ENCODE peak calls at places on chromosomes 16 and 17, in seven cellular contexts. One of them, this sample, is unnamed.

GRCh38 chr16:58492066-58492465 is 7.9 kb upstream of the NDRG4 start:
- DNase-seq in progenitor cell of endocrine pancreas: no peak
- DNase-seq in fibroblast of the conjunctiva: no peak
- DNase-seq in NCI-H1436: peak
- DNase-seq in amygdala: no peak
- DNase-seq in activated B cell treated with CpG ODN at 0.5 μM for 24 hours: no peak
- DNase-seq in uterus: no peak
- DNase-seq in this sample: no peak

GRCh38 chr17:969767-970387 is 9.7 kb downstream of the NXN start:
- DNase-seq in uterus: peak
- DNase-seq in amygdala: no peak
- DNase-seq in fibroblast of the conjunctiva: no peak
- DNase-seq in NCI-H1436: peak
- DNase-seq in activated B cell treated with CpG ODN at 0.5 μM for 24 hours: no peak
- DNase-seq in progenitor cell of endocrine pancreas: no peak
- DNase-seq in this sample: no peak

GRCh38 chr17:379531-380200 is 27.1 kb upstream of the RPH3AL start:
- DNase-seq in progenitor cell of endocrine pancreas: no peak
- DNase-seq in activated B cell treated with CpG ODN at 0.5 μM for 24 hours: no peak
- DNase-seq in NCI-H1436: peak
- DNase-seq in uterus: no peak
- DNase-seq in amygdala: no peak
- DNase-seq in fibroblast of the conjunctiva: no peak
- DNase-seq in this sample: no peak

GRCh38 chr16:48850097-48850496 is 240.1 kb upstream of the N4BP1 start:
- DNase-seq in amygdala: no peak
- DNase-seq in progenitor cell of endocrine pancreas: no peak
- DNase-seq in NCI-H1436: no peak
- DNase-seq in activated B cell treated with CpG ODN at 0.5 μM for 24 hours: no peak
- DNase-seq in fibroblast of the conjunctiva: no peak
- DNase-seq in uterus: no peak
- DNase-seq in this sample: no peak

GRCh38 chr17:51445934-51446333 is 185.6 kb downstream of the UTP18 start:
- DNase-seq in activated B cell treated with CpG ODN at 0.5 μM for 24 hours: no peak
- DNase-seq in uterus: no peak
- DNase-seq in amygdala: no peak
- DNase-seq in fibroblast of the conjunctiva: no peak
- DNase-seq in progenitor cell of endocrine pancreas: no peak
- DNase-seq in NCI-H1436: no peak
- DNase-seq in this sample: no peak

GRCh38 chr17:53319947-53320346 is 502.8 kb upstream of the KIF2B start:
- DNase-seq in amygdala: no peak
- DNase-seq in activated B cell treated with CpG ODN at 0.5 μM for 24 hours: no peak
- DNase-seq in progenitor cell of endocrine pancreas: no peak
- DNase-seq in uterus: no peak
- DNase-seq in fibroblast of the conjunctiva: no peak
- DNase-seq in NCI-H1436: no peak
- DNase-seq in this sample: no peak

GRCh38 chr17:57645950-57646686 is 99.0 kb downstream of the CCDC182 start:
- DNase-seq in uterus: no peak
- DNase-seq in NCI-H1436: no peak
- DNase-seq in amygdala: no peak
- DNase-seq in progenitor cell of endocrine pancreas: no peak
- DNase-seq in activated B cell treated with CpG ODN at 0.5 μM for 24 hours: no peak
- DNase-seq in fibroblast of the conjunctiva: no peak
- DNase-seq in this sample: no peak

GRCh38 chr17:30391534-30391933 is 12.8 kb downstream of the CPD start:
- DNase-seq in NCI-H1436: no peak
- DNase-seq in activated B cell treated with CpG ODN at 0.5 μM for 24 hours: no peak
- DNase-seq in uterus: no peak
- DNase-seq in progenitor cell of endocrine pancreas: no peak
- DNase-seq in amygdala: no peak
- DNase-seq in fibroblast of the conjunctiva: no peak
- DNase-seq in this sample: no peak

GRCh38 chr17:70713694-70714093 is 544.4 kb downstream of the KCNJ2 start:
- DNase-seq in amygdala: no peak
- DNase-seq in fibroblast of the conjunctiva: no peak
- DNase-seq in NCI-H1436: no peak
- DNase-seq in activated B cell treated with CpG ODN at 0.5 μM for 24 hours: no peak
- DNase-seq in progenitor cell of endocrine pancreas: no peak
- DNase-seq in uterus: no peak
- DNase-seq in this sample: no peak

GRCh38 chr17:28477928-28478327 is 4.5 kb downstream of the SLC13A2 start:
- DNase-seq in activated B cell treated with CpG ODN at 0.5 μM for 24 hours: no peak
- DNase-seq in uterus: no peak
- DNase-seq in progenitor cell of endocrine pancreas: no peak
- DNase-seq in amygdala: no peak
- DNase-seq in fibroblast of the conjunctiva: no peak
- DNase-seq in NCI-H1436: no peak
- DNase-seq in this sample: no peak

GRCh38 chr16:26491962-26492361 is 574.8 kb upstream of the C16orf82 start:
- DNase-seq in amygdala: no peak
- DNase-seq in fibroblast of the conjunctiva: no peak
- DNase-seq in uterus: no peak
- DNase-seq in NCI-H1436: no peak
- DNase-seq in activated B cell treated with CpG ODN at 0.5 μM for 24 hours: no peak
- DNase-seq in progenitor cell of endocrine pancreas: no peak
- DNase-seq in this sample: no peak

GRCh38 chr16:70665806-70666735 is 19.7 kb downstream of the IL34 start:
- DNase-seq in amygdala: no peak
- DNase-seq in activated B cell treated with CpG ODN at 0.5 μM for 24 hours: no peak
- DNase-seq in fibroblast of the conjunctiva: no peak
- DNase-seq in progenitor cell of endocrine pancreas: no peak
- DNase-seq in uterus: no peak
- DNase-seq in NCI-H1436: no peak
- DNase-seq in this sample: no peak

GRCh38 chr16:72357860-72358259 is 185.9 kb upstream of the PMFBP1 start:
- DNase-seq in fibroblast of the conjunctiva: no peak
- DNase-seq in amygdala: no peak
- DNase-seq in NCI-H1436: no peak
- DNase-seq in activated B cell treated with CpG ODN at 0.5 μM for 24 hours: no peak
- DNase-seq in uterus: no peak
- DNase-seq in progenitor cell of endocrine pancreas: no peak
- DNase-seq in this sample: no peak

GRCh38 chr16:81522141-81522701 is 77.6 kb downstream of the CMIP start:
- DNase-seq in NCI-H1436: no peak
- DNase-seq in progenitor cell of endocrine pancreas: no peak
- DNase-seq in fibroblast of the conjunctiva: no peak
- DNase-seq in uterus: no peak
- DNase-seq in amygdala: no peak
- DNase-seq in activated B cell treated with CpG ODN at 0.5 μM for 24 hours: no peak
- DNase-seq in this sample: peak

GRCh38 chr17:44672479-44673093 is 16.3 kb downstream of the MEIOC start:
- DNase-seq in activated B cell treated with CpG ODN at 0.5 μM for 24 hours: no peak
- DNase-seq in uterus: no peak
- DNase-seq in fibroblast of the conjunctiva: peak
- DNase-seq in amygdala: no peak
- DNase-seq in NCI-H1436: no peak
- DNase-seq in progenitor cell of endocrine pancreas: no peak
- DNase-seq in this sample: no peak

GRCh38 chr16:85056211-85056748 is 28.7 kb downstream of the KIAA0513 start:
- DNase-seq in fibroblast of the conjunctiva: no peak
- DNase-seq in progenitor cell of endocrine pancreas: no peak
- DNase-seq in NCI-H1436: no peak
- DNase-seq in uterus: peak
- DNase-seq in activated B cell treated with CpG ODN at 0.5 μM for 24 hours: no peak
- DNase-seq in amygdala: no peak
- DNase-seq in this sample: no peak

GRCh38 chr16:86227801-86228200 is 282.5 kb upstream of the FOXF1 start:
- DNase-seq in activated B cell treated with CpG ODN at 0.5 μM for 24 hours: no peak
- DNase-seq in NCI-H1436: no peak
- DNase-seq in progenitor cell of endocrine pancreas: no peak
- DNase-seq in uterus: no peak
- DNase-seq in fibroblast of the conjunctiva: peak
- DNase-seq in amygdala: no peak
- DNase-seq in this sample: no peak

GRCh38 chr17:48283390-48283789 is 146.6 kb downstream of the SKAP1 start:
- DNase-seq in NCI-H1436: no peak
- DNase-seq in progenitor cell of endocrine pancreas: no peak
- DNase-seq in fibroblast of the conjunctiva: no peak
- DNase-seq in amygdala: no peak
- DNase-seq in uterus: no peak
- DNase-seq in activated B cell treated with CpG ODN at 0.5 μM for 24 hours: no peak
- DNase-seq in this sample: no peak

GRCh38 chr17:59373879-59374495 is 42.5 kb downstream of the YPEL2 start:
- DNase-seq in uterus: peak
- DNase-seq in fibroblast of the conjunctiva: peak
- DNase-seq in NCI-H1436: no peak
- DNase-seq in progenitor cell of endocrine pancreas: no peak
- DNase-seq in amygdala: no peak
- DNase-seq in activated B cell treated with CpG ODN at 0.5 μM for 24 hours: no peak
- DNase-seq in this sample: no peak

GRCh38 chr17:82930924-82931695 is 91.3 kb upstream of the ZNF750 start:
- DNase-seq in NCI-H1436: no peak
- DNase-seq in fibroblast of the conjunctiva: no peak
- DNase-seq in amygdala: no peak
- DNase-seq in progenitor cell of endocrine pancreas: no peak
- DNase-seq in activated B cell treated with CpG ODN at 0.5 μM for 24 hours: peak
- DNase-seq in uterus: peak
- DNase-seq in this sample: no peak

GRCh38 chr17:44636562-44636961 is 19.7 kb upstream of the MEIOC start:
- DNase-seq in NCI-H1436: peak
- DNase-seq in progenitor cell of endocrine pancreas: no peak
- DNase-seq in uterus: no peak
- DNase-seq in amygdala: no peak
- DNase-seq in activated B cell treated with CpG ODN at 0.5 μM for 24 hours: no peak
- DNase-seq in fibroblast of the conjunctiva: peak
- DNase-seq in this sample: no peak